ENCODE peak calls at places on chromosomes 4 and X, in four cellular contexts. One of them, this sample, is unnamed.

GRCh38 chr4:80365928-80366327 is 30.4 kb downstream of the CFAP299 start:
- DNase-seq in A549: peak; percentile 14
- DNase-seq in WTC11: peak; percentile 52
- DNase-seq in HepG2: peak; percentile 23
- DNase-seq in this sample: peak; percentile 41

GRCh38 chrX:97446298-97446882 is 562.7 kb downstream of the RPA4 start:
- DNase-seq in WTC11: no peak
- DNase-seq in A549: no peak
- DNase-seq in HepG2: no peak
- DNase-seq in this sample: no peak

GRCh38 chr4:40840255-40840984 is 90.7 kb downstream of the NSUN7 start:
- DNase-seq in HepG2: no peak
- DNase-seq in A549: no peak
- DNase-seq in WTC11: no peak
- DNase-seq in this sample: no peak

GRCh38 chr4:177405508-177405907 is 36.7 kb downstream of the AGA start:
- DNase-seq in WTC11: no peak
- DNase-seq in A549: no peak
- DNase-seq in HepG2: no peak
- DNase-seq in this sample: no peak

GRCh38 chr4:92265066-92265465 is 38.7 kb upstream of the GRID2 start:
- DNase-seq in WTC11: no peak
- DNase-seq in HepG2: no peak
- DNase-seq in A549: no peak
- DNase-seq in this sample: no peak

GRCh38 chrX:25144043-25144940 is 128.5 kb upstream of the ARX start:
- DNase-seq in WTC11: peak; percentile 55
- DNase-seq in HepG2: peak; percentile 10
- DNase-seq in A549: peak; percentile 60
- DNase-seq in this sample: peak; percentile 52

GRCh38 chr4:101102114-101102752 is 245.1 kb downstream of the PPP3CA start:
- DNase-seq in WTC11: no peak
- DNase-seq in A549: no peak
- DNase-seq in HepG2: no peak
- DNase-seq in this sample: no peak

GRCh38 chrX:48835524-48836329 is at the start of gene PCSK1N:
- DNase-seq in WTC11: peak; percentile 30
- DNase-seq in A549: peak; percentile 59
- DNase-seq in HepG2: peak; percentile 88
- DNase-seq in this sample: no peak

GRCh38 chr4:18020145-18020670 is 1.3 kb downstream of the LCORL start:
- DNase-seq in WTC11: no peak
- DNase-seq in A549: no peak
- DNase-seq in HepG2: no peak
- DNase-seq in this sample: peak; percentile 9

GRCh38 chr4:10030946-10031662 is 9.8 kb upstream of the SLC2A9 start:
- DNase-seq in WTC11: no peak
- DNase-seq in HepG2: no peak
- DNase-seq in A549: no peak
- DNase-seq in this sample: no peak

GRCh38 chrX:43481601-43482000 is 174.5 kb upstream of the MAOA start:
- DNase-seq in A549: no peak
- DNase-seq in WTC11: no peak
- DNase-seq in HepG2: no peak
- DNase-seq in this sample: peak; percentile 4

GRCh38 chr4:80471701-80472100 is 136.2 kb downstream of the CFAP299 start:
- DNase-seq in HepG2: no peak
- DNase-seq in WTC11: peak; percentile 59
- DNase-seq in A549: no peak
- DNase-seq in this sample: no peak

GRCh38 chr4:169658970-169659735 is 38.8 kb downstream of the CLCN3 start:
- DNase-seq in A549: no peak
- DNase-seq in HepG2: no peak
- DNase-seq in WTC11: no peak
- DNase-seq in this sample: no peak

GRCh38 chr4:146522862-146523205 is 1.1 kb upstream of the SLC10A7 start:
- DNase-seq in HepG2: peak; percentile 8
- DNase-seq in WTC11: no peak
- DNase-seq in A549: peak; percentile 2
- DNase-seq in this sample: no peak

GRCh38 chr4:152118108-152118507 is 357.3 kb upstream of the GATB start:
- DNase-seq in WTC11: no peak
- DNase-seq in HepG2: no peak
- DNase-seq in A549: no peak
- DNase-seq in this sample: no peak

GRCh38 chrX:17397074-17397473 is 22.1 kb downstream of the NHS start:
- DNase-seq in A549: peak; percentile 19
- DNase-seq in WTC11: no peak
- DNase-seq in HepG2: no peak
- DNase-seq in this sample: no peak
- TF ChIP-seq NR3C1 in A549: no peak
- TF ChIP-seq NR3C1 in WTC11: no peak
- TF ChIP-seq NR3C1 in HepG2: no peak
- TF ChIP-seq NR3C1 in this sample: no peak

DNA sequence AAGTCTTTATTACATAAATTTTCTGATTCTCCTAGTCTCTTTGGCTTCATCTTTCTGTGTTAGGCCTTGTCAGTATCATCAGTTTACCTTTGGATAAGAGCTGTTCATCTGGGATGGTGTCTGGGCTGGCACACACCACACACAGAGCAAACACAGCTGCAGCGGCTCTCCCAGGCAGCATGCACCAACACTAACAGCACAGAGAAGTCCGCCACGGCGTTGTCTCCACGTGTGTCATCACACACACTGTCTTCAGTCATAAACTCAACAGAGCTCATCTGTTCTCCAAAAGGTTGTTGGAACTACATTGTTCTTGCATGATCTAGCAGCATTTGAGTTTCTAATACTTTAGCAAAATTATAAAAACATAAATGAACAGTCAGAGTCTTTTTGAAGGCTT is 851.9 kb upstream of the FRG1 start:
- DNase-seq in A549: no peak
- DNase-seq in WTC11: no peak
- DNase-seq in HepG2: no peak
- DNase-seq in this sample: no peak
- TF ChIP-seq NR3C1 in A549: no peak
- TF ChIP-seq NR3C1 in WTC11: no peak
- TF ChIP-seq NR3C1 in HepG2: no peak
- TF ChIP-seq NR3C1 in this sample: no peak

GRCh38 chrX:149248073-149248625 is 257.0 kb downstream of the IDS start:
- DNase-seq in HepG2: no peak
- DNase-seq in A549: no peak
- DNase-seq in WTC11: no peak
- DNase-seq in this sample: no peak
- TF ChIP-seq NR3C1 in HepG2: no peak
- TF ChIP-seq NR3C1 in A549: no peak
- TF ChIP-seq NR3C1 in WTC11: no peak
- TF ChIP-seq NR3C1 in this sample: no peak

GRCh38 chr4:530017-530781 is 31.2 kb downstream of the PIGG start:
- DNase-seq in HepG2: no peak
- DNase-seq in A549: no peak
- DNase-seq in WTC11: no peak
- DNase-seq in this sample: no peak

GRCh38 chr4:529563-529962 is 30.6 kb downstream of the PIGG start:
- DNase-seq in A549: no peak
- DNase-seq in HepG2: no peak
- DNase-seq in WTC11: no peak
- DNase-seq in this sample: no peak

GRCh38 chr4:528835-529234 is 29.8 kb downstream of the PIGG start:
- DNase-seq in A549: no peak
- DNase-seq in HepG2: no peak
- DNase-seq in WTC11: no peak
- DNase-seq in this sample: no peak

GRCh38 chr4:526971-527460 is 28.0 kb downstream of the PIGG start:
- DNase-seq in WTC11: no peak
- DNase-seq in HepG2: no peak
- DNase-seq in A549: no peak
- DNase-seq in this sample: no peak

DNA sequence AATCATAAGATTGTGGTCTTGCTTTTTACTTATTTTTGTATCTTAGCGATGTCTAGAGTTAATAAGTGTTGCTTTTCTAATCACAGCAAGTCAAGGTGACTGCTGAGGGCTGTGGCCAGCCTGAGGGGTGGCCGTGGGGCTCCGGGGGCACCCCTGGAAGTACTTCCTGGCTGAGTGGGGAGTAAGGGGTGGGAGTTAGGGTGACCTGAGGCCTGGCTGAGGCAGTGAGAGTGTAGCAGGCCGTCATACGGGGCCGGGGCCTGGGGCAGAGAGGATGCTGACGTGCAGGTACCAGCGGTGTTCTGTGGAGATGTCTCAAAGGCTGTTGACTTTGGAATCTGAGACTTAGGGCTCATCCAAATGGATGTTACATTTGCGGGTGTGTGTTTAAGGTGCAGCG is 29.3 kb downstream of the PIGG start:
- DNase-seq in HepG2: no peak
- DNase-seq in A549: no peak
- DNase-seq in WTC11: no peak
- DNase-seq in this sample: no peak
- TF ChIP-seq NR3C1 in HepG2: no peak
- TF ChIP-seq NR3C1 in A549: no peak
- TF ChIP-seq NR3C1 in WTC11: no peak
- TF ChIP-seq NR3C1 in this sample: no peak

GRCh38 chrX:56232221-56233082 is at the start of gene KLF8:
- DNase-seq in HepG2: no peak
- DNase-seq in WTC11: peak; percentile 50
- DNase-seq in A549: no peak
- DNase-seq in this sample: peak; percentile 41
- TF ChIP-seq NR3C1 in HepG2: no peak
- TF ChIP-seq NR3C1 in WTC11: no peak
- TF ChIP-seq NR3C1 in A549: no peak
- TF ChIP-seq NR3C1 in this sample: no peak

DNA sequence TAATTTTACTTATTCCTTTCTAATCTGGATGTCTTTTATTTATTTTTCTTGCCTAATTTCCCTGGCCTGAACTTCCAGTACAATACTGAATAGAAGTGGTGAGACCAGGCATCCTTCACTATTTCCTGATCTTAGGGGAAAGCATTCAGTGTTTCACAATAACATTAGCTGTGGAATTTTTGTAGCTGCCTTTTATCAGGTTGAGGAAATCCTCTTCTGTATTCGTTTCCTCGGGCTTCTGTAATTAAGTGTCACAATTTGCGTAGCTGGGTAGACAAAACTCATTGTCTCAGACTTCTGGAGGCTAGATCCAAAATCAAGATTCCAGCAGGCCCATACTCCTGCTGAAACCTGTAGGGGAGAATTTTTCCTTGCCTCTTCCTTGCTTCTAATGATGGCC is 598.4 kb upstream of the FTHL17 start:
- DNase-seq in HepG2: no peak
- DNase-seq in A549: no peak
- DNase-seq in WTC11: no peak
- DNase-seq in this sample: no peak
- TF ChIP-seq NR3C1 in HepG2: no peak
- TF ChIP-seq NR3C1 in A549: no peak
- TF ChIP-seq NR3C1 in WTC11: no peak
- TF ChIP-seq NR3C1 in this sample: no peak

GRCh38 chrX:5595570-5595969 is 633.1 kb downstream of the NLGN4X start:
- DNase-seq in A549: no peak
- DNase-seq in HepG2: no peak
- DNase-seq in WTC11: no peak
- DNase-seq in this sample: no peak
- TF ChIP-seq NR3C1 in A549: no peak
- TF ChIP-seq NR3C1 in HepG2: no peak
- TF ChIP-seq NR3C1 in WTC11: no peak
- TF ChIP-seq NR3C1 in this sample: no peak

This sample was measured in K562.